ENCODE peak calls at places on chromosome 22, in six cellular contexts. W is dorsolateral prefrontal cortex, B is H9, C is fibroblast of pulmonary artery, G is fibroblast of lung, S is body of pancreas. Z is an unnamed sample.

GRCh38 chr22:41380993-41381328 is 781 bp upstream of the TEF start:
- DNase-seq in C (peak), S (peak), G (peak), W (no peak), B (no peak), Z (peak)

GRCh38 chr22:26968873-26969272 is 311.5 kb downstream of the MIAT start:
- DNase-seq in S (no peak), W (no peak), G (peak), C (no peak), B (no peak), Z (no peak)

GRCh38 chr22:31442768-31443489 is 43.5 kb downstream of the DRG1 start:
- DNase-seq in W (no peak), S (no peak), B (no peak), G (no peak), C (no peak), Z (no peak)

GRCh38 chr22:32013200-32013599 is 29.9 kb upstream of the SLC5A1 start:
- DNase-seq in B (no peak), G (no peak), W (no peak), S (no peak), C (no peak), Z (no peak)

GRCh38 chr22:30290679-30291333 is 1.5 kb upstream of the CASTOR1 start:
- DNase-seq in W (peak), C (peak), B (no peak), G (peak), S (peak), Z (peak)

GRCh38 chr22:30205281-30206115 is 41.1 kb downstream of the LIF start:
- DNase-seq in C (peak), S (peak), W (no peak), G (peak), B (no peak), Z (peak)

GRCh38 chr22:45268958-45269844 is 15.5 kb upstream of the UPK3A start:
- DNase-seq in S (peak), W (peak), B (peak), C (peak), G (peak), Z (peak)

GRCh38 chr22:42608481-42609361 is 6.0 kb downstream of the POLDIP3 start:
- DNase-seq in B (no peak), W (peak), S (no peak), C (peak), G (peak), Z (peak)

GRCh38 chr22:43185860-43186261 is 1.1 kb downstream of the TTLL12 start:
- DNase-seq in B (no peak), S (peak), W (peak), C (peak), G (peak), Z (peak)

GRCh38 chr22:44707752-44708151 is 5.7 kb downstream of the PRR5 start:
- DNase-seq in C (no peak), B (no peak), W (no peak), G (peak), S (no peak), Z (no peak)

GRCh38 chr22:38214248-38215056 is 12.7 kb downstream of the MAFF start:
- DNase-seq in G (peak), B (peak), C (peak), S (peak), W (peak), Z (peak)
- TF ChIP-seq CTCF in G (no peak), B (peak), C (no peak), S (peak), W (peak), Z (peak)

DNA sequence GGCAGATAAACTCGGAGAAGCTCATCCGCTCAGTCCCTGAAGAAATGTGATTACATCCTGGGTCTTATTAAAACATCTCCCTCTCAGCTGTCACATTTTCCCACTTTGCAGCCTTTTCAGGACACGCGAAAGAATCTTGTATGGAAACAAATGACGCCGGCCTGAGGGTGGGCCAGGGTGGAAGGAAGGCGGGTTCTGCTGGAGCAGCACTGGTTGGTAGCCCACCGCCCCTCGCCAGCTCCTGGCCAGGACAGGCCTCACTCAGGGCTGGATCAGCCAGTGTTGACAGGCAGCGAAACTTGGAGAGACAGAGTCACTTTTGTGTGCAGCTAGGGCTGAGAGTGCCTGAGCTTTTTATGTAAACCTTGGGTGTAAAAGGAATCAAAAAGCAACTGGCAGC is 371.8 kb downstream of the TBC1D22A start:
- DNase-seq in S (no peak), W (no peak), C (no peak), G (no peak), B (no peak), Z (no peak)
- TF ChIP-seq CTCF in S (no peak), W (no peak), C (no peak), G (no peak), B (no peak), Z (no peak)

DNA sequence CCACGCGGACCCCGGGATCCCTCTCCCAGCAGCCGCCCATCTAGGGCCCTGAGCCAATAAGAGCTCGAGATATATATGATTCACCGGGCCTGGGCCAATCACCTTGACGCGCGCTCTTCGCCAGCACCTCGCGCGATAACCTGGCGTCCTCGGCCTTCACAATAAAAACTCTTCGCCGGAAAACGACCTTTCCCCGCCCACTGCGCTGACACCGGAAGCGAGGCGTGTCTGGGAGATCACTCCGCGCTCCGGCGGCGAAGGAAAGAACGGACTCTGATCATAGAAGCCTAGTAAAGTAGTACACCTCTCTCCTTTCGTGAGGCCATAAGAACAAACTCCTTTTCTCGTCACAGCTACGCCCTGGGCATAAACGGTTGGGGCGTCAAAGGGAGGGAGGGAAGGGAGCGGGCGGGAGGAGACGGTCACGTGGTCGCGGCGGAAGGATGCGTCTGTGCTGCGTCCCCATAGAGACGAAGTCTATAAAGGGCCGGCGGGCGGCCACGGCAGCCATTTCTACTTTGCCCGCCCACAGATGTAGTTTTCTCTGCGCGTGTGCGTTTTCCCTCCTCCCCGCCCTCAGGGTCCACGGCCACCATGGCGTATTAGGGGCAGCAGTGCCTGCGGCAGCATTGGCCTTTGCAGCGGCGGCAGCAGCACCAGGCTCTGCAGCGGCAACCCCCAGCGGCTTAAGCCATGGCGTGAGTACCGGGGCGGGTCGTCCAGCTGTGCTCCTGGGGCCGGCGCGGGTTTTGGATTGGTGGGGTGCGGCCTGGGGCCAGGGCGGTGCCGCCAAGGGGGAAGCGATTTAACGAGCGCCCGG is at the start of gene ATF4:
- DNase-seq in S (peak), W (peak), B (peak), C (peak), G (peak), Z (peak)
- TF ChIP-seq CTCF in S (no peak), W (no peak), B (no peak), C (no peak), G (no peak), Z (no peak)

GRCh38 chr22:34334893-34335292 is 414.6 kb upstream of the LARGE1 start:
- DNase-seq in B (no peak), G (no peak), W (no peak), C (no peak), S (no peak), Z (peak)

GRCh38 chr22:34330432-34330831 is 410.2 kb upstream of the LARGE1 start:
- DNase-seq in C (no peak), B (no peak), W (no peak), S (no peak), G (no peak), Z (no peak)

GRCh38 chr22:34333285-34333684 is 413.0 kb upstream of the LARGE1 start:
- DNase-seq in W (no peak), C (no peak), G (no peak), S (no peak), B (peak), Z (no peak)
- TF ChIP-seq CTCF in W (no peak), C (no peak), G (no peak), S (no peak), B (peak), Z (no peak)